ENCODE peak calls at places on chromosomes 16 and 17, in five cellular contexts. S is progenitor cell of endocrine pancreas, E is stomach, V is GM12878, W is IMR-90. N is an unnamed sample.

GRCh38 chr17:77306048-77306789 is 165.4 kb downstream of the SEC14L1 start:
- DNase-seq in S (no peak), E (no peak), V (no peak), W (no peak), N (no peak)

GRCh38 chr17:2395258-2396170 is 5.3 kb downstream of the MNT start:
- DNase-seq in S (no peak), E (no peak), V (no peak), W (peak), N (no peak)

GRCh38 chr17:7636192-7636591 is 6.3 kb downstream of the SHBG start:
- DNase-seq in S (no peak), E (no peak), V (no peak), W (no peak), N (no peak)

GRCh38 chr16:24683847-24684493 is 45.5 kb upstream of the TNRC6A start:
- DNase-seq in S (no peak), E (no peak), V (no peak), W (no peak), N (no peak)

GRCh38 chr17:38701504-38702165 is 3.4 kb upstream of the MLLT6 start:
- DNase-seq in S (no peak), E (no peak), V (peak), W (peak), N (no peak)

GRCh38 chr16:85220125-85220839 is 108.0 kb upstream of the CIBAR2 start:
- DNase-seq in S (no peak), E (peak), V (no peak), W (peak), N (no peak)

GRCh38 chr17:44004077-44004760 is at the start of gene NAGS:
- DNase-seq in S (no peak), E (no peak), V (no peak), W (no peak), N (no peak)

GRCh38 chr16:46728804-46729203 is 19.3 kb downstream of the MYLK3 start:
- DNase-seq in S (no peak), E (no peak), V (no peak), W (no peak), N (no peak)

GRCh38 chr16:88282221-88283041 is 100.3 kb upstream of the ZNF469 start:
- DNase-seq in S (no peak), E (no peak), V (no peak), W (peak), N (no peak)

GRCh38 chr17:7144203-7144602 is 29.6 kb upstream of the ASGR2 start:
- DNase-seq in S (no peak), E (no peak), V (no peak), W (no peak), N (no peak)

GRCh38 chr16:75025766-75026165 is 26.9 kb downstream of the ZNRF1 start:
- DNase-seq in S (no peak), E (no peak), V (no peak), W (peak), N (no peak)

GRCh38 chr17:49217651-49218413 is 7.3 kb downstream of the ABI3 start:
- DNase-seq in S (no peak), E (peak), V (peak), W (no peak), N (no peak)

GRCh38 chr16:73024571-73025105 is 23.3 kb downstream of the ZFHX3 start:
- DNase-seq in S (no peak), E (no peak), V (no peak), W (no peak), N (no peak)

GRCh38 chr17:73754886-73755285 is 110.6 kb upstream of the SDK2 start:
- DNase-seq in S (no peak), E (no peak), V (no peak), W (no peak), N (no peak)

GRCh38 chr17:56881685-56882295 is 32.1 kb downstream of the TRIM25 start:
- DNase-seq in S (no peak), E (no peak), V (no peak), W (no peak), N (no peak)

GRCh38 chr16:85491798-85492616 is 121.1 kb upstream of the GSE1 start:
- DNase-seq in S (no peak), E (peak), V (no peak), W (no peak), N (peak)

GRCh38 chr17:43917016-43917347 is 9.6 kb upstream of the MPP2 start:
- DNase-seq in S (no peak), E (no peak), V (peak), W (no peak), N (no peak)

GRCh38 chr17:8857919-8858318 is 9.6 kb downstream of the PIK3R6 start:
- DNase-seq in S (no peak), E (no peak), V (peak), W (peak), N (no peak)

GRCh38 chr17:9002236-9002609 is 19.1 kb upstream of the NTN1 start:
- DNase-seq in S (no peak), E (no peak), V (no peak), W (no peak), N (no peak)

GRCh38 chr17:49521521-49522185 is 26.6 kb downstream of the NGFR start:
- DNase-seq in S (no peak), E (no peak), V (no peak), W (no peak), N (no peak)

GRCh38 chr17:78820841-78821240 is 19.8 kb downstream of the USP36 start:
- DNase-seq in S (no peak), E (no peak), V (no peak), W (no peak), N (no peak)

GRCh38 chr16:4317471-4318170 is 1.8 kb downstream of the GLIS2 start:
- DNase-seq in S (no peak), E (no peak), V (no peak), W (no peak), N (no peak)

GRCh38 chr16:67400901-67401300 is 7.6 kb upstream of the TPPP3 start:
- DNase-seq in S (no peak), E (no peak), V (no peak), W (no peak), N (no peak)

GRCh38 chr17:40191237-40192208 is 14.3 kb downstream of the RAPGEFL1 start:
- DNase-seq in S (peak), E (peak), V (peak), W (peak), N (peak)

GRCh38 chr17:36463916-36464764 is 22.3 kb upstream of the ZNHIT3 start:
- DNase-seq in S (peak), E (peak), V (no peak), W (peak), N (peak)

GRCh38 chr17:74071280-74071679 is 132.2 kb upstream of the RPL38 start:
- DNase-seq in S (no peak), E (no peak), V (no peak), W (no peak), N (no peak)

GRCh38 chr17:28405632-28406477 is at the start of gene SLC46A1:
- DNase-seq in S (peak), E (peak), V (no peak), W (no peak), N (no peak)

GRCh38 chr17:44785921-44786320 is 27.1 kb downstream of the ADAM11 start:
- DNase-seq in S (no peak), E (no peak), V (no peak), W (no peak), N (no peak)

GRCh38 chr17:63132509-63132911 is 166.5 kb downstream of the TANC2 start:
- DNase-seq in S (no peak), E (no peak), V (no peak), W (no peak), N (no peak)

GRCh38 chr16:53704445-53704813 is 473 bp downstream of the FTO start:
- DNase-seq in S (no peak), E (no peak), V (no peak), W (no peak), N (no peak)

GRCh38 chr16:81495321-81496234 is 51.0 kb downstream of the CMIP start:
- DNase-seq in S (no peak), E (peak), V (no peak), W (no peak), N (no peak)

DNA sequence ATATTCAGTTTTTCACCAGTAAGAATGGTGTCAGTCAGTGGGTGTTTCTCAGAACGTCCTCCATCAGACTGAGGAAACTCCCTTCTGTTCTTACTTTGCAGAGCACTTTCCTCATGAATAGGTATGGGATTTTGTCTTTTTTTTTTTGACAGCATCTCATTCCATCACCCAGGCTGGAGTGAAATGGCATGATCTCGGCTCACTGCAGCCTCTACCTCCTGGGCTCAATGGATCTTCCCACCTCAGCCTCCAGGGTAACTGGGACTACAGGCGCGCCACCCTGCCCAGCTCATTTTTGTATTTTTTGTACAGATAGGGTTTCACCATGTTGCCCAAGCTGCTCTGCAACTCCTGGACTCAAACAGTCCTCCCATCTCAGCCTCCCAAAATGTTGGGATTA is 130.3 kb downstream of the ZNF778 start:
- DNase-seq in S (no peak), E (no peak), V (no peak), W (no peak), N (no peak)
- TF ChIP-seq CTCF in S (no peak), E (no peak), V (no peak), W (no peak), N (no peak)

DNA sequence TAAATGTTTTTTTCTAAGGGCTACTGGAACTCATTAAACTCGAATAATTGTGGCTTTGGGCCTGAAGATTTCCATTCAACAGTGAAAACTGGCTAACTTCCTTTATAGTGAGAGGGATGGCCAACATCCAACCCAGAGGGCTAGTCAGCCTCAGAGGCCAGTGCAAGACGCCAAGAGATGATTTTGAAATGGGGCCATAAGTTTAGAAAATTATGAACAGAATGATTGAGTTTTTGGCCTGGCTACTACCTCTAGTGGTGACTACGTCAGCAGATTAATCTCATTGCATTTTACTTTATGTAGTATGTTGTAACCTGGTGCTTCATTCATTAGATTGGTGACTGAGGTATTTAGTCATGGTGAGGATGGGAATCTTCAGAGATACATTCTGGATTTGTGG is 28.4 kb downstream of the HAPSTR1 start:
- DNase-seq in S (no peak), E (no peak), V (no peak), W (peak), N (no peak)
- TF ChIP-seq CTCF in S (no peak), E (no peak), V (peak), W (peak), N (no peak)

GRCh38 chr16:13378151-13378550 is 476.8 kb downstream of the SHISA9 start:
- DNase-seq in S (no peak), E (no peak), V (no peak), W (no peak), N (no peak)
- TF ChIP-seq CTCF in S (no peak), E (no peak), V (no peak), W (no peak), N (no peak)

DNA sequence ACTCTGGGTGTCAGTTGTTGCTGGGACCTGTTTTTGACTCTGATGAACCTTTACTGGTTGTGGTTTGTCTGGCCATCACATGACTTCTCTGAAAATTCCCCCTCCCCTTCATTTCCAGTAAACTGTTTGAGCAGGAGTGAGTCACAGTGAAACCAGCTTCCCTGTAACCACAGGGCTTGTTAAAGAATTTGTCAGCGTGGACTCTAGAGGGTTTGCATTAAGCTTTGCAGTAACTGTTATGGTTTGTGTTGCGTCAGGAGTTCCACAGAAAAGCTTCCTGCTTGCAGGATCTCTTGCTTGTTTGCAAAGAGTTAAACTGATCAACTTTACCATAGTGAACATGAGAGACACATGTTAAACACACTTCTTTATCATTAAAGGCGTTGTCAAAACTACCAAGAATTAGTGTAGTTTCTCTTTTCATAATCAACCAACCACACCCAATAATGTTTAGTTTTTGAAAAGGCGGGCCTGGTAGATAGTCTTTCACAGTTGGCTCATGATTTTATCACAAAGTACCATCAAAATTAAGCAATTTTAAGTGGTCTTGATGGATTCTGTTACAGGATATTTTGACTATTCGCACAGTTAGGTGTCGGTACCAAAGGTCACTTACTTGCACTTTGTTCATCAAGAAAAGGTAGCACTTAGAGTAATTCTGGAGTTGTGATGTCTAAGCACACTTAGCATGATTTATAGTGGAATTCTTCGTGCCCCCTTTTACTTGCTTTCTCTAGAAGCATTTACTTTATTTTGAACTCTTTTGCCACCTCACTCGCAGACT is 79.3 kb downstream of the VMP1 start:
- DNase-seq in S (no peak), E (peak), V (peak), W (peak), N (peak)
- TF ChIP-seq CTCF in S (no peak), E (peak), V (no peak), W (no peak), N (no peak)

GRCh38 chr16:595942-596735 is 6.3 kb downstream of the RAB40C start:
- DNase-seq in S (no peak), E (no peak), V (no peak), W (no peak), N (no peak)

GRCh38 chr16:596736-597060 is 6.8 kb downstream of the RAB40C start:
- DNase-seq in S (no peak), E (no peak), V (no peak), W (no peak), N (no peak)

GRCh38 chr16:603221-603620 is 13.4 kb downstream of the RAB40C start:
- DNase-seq in S (no peak), E (no peak), V (no peak), W (no peak), N (no peak)

GRCh38 chr16:598823-599739 is 9.2 kb downstream of the RAB40C start:
- DNase-seq in S (no peak), E (peak), V (no peak), W (no peak), N (no peak)

GRCh38 chr16:600781-601180 is 10.9 kb downstream of the RAB40C start:
- DNase-seq in S (no peak), E (no peak), V (no peak), W (no peak), N (no peak)
- TF ChIP-seq CTCF in S (no peak), E (no peak), V (peak), W (no peak), N (no peak)

GRCh38 chr16:11498683-11499082 is 88.0 kb downstream of the LITAF start:
- DNase-seq in S (no peak), E (no peak), V (no peak), W (no peak), N (no peak)

GRCh38 chr16:11497851-11498289 is 88.8 kb downstream of the LITAF start:
- DNase-seq in S (no peak), E (no peak), V (no peak), W (peak), N (peak)

GRCh38 chr16:11499295-11500089 is 87.2 kb downstream of the LITAF start:
- DNase-seq in S (no peak), E (peak), V (no peak), W (no peak), N (peak)

GRCh38 chr16:11495066-11495407 is 91.7 kb downstream of the LITAF start:
- DNase-seq in S (no peak), E (no peak), V (no peak), W (no peak), N (no peak)

DNA sequence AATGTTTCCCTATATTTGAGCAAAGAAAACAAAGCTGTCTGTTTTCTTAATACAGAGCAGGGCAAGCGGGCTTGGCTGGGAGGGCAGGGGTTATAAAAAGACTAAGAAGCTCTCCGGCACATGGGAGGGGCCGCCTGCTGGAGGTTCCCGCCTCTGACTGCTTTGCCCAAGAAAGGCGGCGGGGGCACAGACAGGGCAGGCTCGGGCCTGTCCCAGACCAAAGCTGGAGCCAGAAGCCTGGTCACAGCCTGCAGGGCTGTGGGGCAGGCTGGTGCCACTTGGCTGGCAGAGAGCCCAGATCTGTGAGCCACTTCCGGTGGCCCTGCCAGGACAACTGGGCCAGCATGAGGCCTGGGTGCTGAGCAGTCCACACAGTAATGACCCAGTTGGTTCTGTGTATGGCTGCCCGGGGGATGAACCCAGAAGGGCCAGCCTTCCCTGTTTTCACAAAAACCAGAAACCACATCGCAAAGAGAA is 89.4 kb downstream of the LITAF start:
- DNase-seq in S (no peak), E (peak), V (peak), W (peak), N (peak)
- TF ChIP-seq CTCF in S (no peak), E (peak), V (no peak), W (peak), N (no peak)

DNA sequence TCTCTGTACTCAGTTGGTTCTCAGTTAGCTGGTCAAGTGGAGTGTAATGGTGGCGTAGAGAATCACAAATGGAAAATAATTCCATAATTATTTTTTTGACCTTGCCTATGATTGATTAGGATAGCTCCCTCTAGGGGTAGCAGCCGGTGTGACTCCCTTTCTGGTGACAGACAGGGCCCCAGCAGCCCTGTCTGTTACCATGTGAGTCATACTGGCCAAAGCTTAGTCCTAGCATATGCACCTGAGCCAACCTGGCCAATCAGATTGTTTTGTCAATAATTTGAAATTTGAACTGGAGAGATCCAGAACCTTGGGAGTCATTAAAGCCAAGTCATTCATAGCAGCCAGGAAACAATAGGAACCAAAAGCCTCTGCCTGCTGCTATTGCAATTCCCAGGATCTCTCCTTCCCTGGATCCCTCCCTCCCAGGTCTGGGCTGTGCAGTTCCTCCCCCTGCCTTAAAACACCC is 5.6 kb downstream of the PNPO start:
- DNase-seq in S (peak), E (peak), V (no peak), W (peak), N (peak)
- TF ChIP-seq CTCF in S (peak), E (peak), V (peak), W (peak), N (peak)

DNA sequence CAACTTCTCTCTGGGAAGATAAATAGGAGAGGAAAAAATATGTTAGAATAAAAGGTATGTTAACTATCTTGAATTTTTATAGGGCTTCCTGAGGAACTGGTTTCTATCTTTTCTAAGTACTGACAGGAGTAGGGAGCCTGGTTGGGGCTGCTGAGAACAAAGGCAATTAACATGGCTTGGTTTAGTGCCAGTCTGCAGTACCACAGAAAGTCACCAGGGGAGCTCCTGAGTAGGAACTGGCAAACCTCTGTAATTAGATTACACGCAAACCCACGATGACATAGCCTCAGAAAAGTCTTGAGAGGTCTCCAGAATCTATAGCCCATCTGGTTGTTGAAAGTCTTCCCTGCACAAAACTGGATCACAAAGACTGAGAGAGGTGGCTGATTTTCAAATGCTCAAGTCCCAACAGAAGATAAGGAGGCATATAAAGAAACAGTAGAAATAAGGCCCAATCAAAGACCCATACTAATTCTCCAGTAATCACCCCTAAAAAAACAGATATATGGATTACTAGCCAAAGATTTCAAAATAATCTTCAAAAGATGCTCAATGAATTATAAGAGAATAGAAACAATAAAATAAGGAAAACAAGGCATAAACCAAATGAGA is 11.7 kb upstream of the CNTNAP4 start:
- DNase-seq in S (no peak), E (no peak), V (no peak), W (peak), N (peak)
- TF ChIP-seq CTCF in S (peak), E (peak), V (peak), W (peak), N (peak)

GRCh38 chr17:61070649-61071048 is 329.0 kb upstream of the TBX2 start:
- DNase-seq in S (no peak), E (no peak), V (no peak), W (no peak), N (no peak)
- TF ChIP-seq CTCF in S (no peak), E (no peak), V (no peak), W (no peak), N (no peak)